ENCODE peak calls at places on chromosome 2, in five cellular contexts. O, T, L, I and U are unnamed samples.

GRCh38 chr2:85413592-85414421 is 3.6 kb upstream of the CAPG start:
- DNase-seq in O (no peak), T (no peak), L (no peak), I (no peak), U (no peak)

GRCh38 chr2:218063541-218064295 is 5.3 kb upstream of the RUFY4 start:
- DNase-seq in O (no peak), T (no peak), L (no peak), I (no peak), U (peak; percentile 60)

GRCh38 chr2:68352651-68353386 is 12.3 kb upstream of the PLEK start:
- DNase-seq in O (no peak), T (no peak), L (no peak), I (no peak), U (no peak)

GRCh38 chr2:224958873-224959272 is 83.4 kb downstream of the DOCK10 start:
- DNase-seq in O (no peak), T (no peak), L (no peak), I (no peak), U (no peak)

GRCh38 chr2:240374085-240374907 is 61.2 kb upstream of the GPC1 start:
- DNase-seq in O (no peak), T (peak; percentile 13), L (peak; percentile 20), I (peak; percentile 40), U (no peak)

GRCh38 chr2:20025065-20025786 is 12.8 kb upstream of the MATN3 start:
- DNase-seq in O (no peak), T (no peak), L (no peak), I (no peak), U (no peak)

GRCh38 chr2:220670461-220670979 is 901.6 kb downstream of the EPHA4 start:
- DNase-seq in O (no peak), T (no peak), L (no peak), I (no peak), U (no peak)

GRCh38 chr2:187545238-187545751 is 8.9 kb downstream of the TFPI start:
- DNase-seq in O (no peak), T (no peak), L (no peak), I (no peak), U (no peak)

GRCh38 chr2:120539937-120540718 is 194.2 kb downstream of the INHBB start:
- DNase-seq in O (peak; percentile 46), T (no peak), L (peak; percentile 94), I (no peak), U (no peak)

GRCh38 chr2:222102746-222103349 is 195.9 kb downstream of the PAX3 start:
- DNase-seq in O (no peak), T (no peak), L (no peak), I (no peak), U (no peak)

GRCh38 chr2:112682101-112682500 is 36.4 kb downstream of the SLC20A1 start:
- DNase-seq in O (no peak), T (no peak), L (no peak), I (no peak), U (no peak)

GRCh38 chr2:189657867-189658266 is 3.4 kb upstream of the ASNSD1 start:
- DNase-seq in O (no peak), T (no peak), L (no peak), I (no peak), U (peak; percentile 47)

GRCh38 chr2:74481432-74481831 is 1.4 kb downstream of the CCDC142 start:
- DNase-seq in O (no peak), T (no peak), L (no peak), I (no peak), U (no peak)

GRCh38 chr2:47179325-47179724 is 24.2 kb upstream of the STPG4 start:
- DNase-seq in O (no peak), T (no peak), L (no peak), I (no peak), U (no peak)

GRCh38 chr2:88739985-88740600 is 48.6 kb downstream of the RPIA start:
- DNase-seq in O (peak; percentile 77), T (peak; percentile 60), L (peak; percentile 70), I (peak; percentile 67), U (peak; percentile 42)

GRCh38 chr2:130391058-130391871 is 35.4 kb downstream of the PTPN18 start:
- DNase-seq in O (peak; percentile 74), T (no peak), L (peak; percentile 55), I (no peak), U (no peak)

GRCh38 chr2:101830555-101830954 is 133.0 kb downstream of the MAP4K4 start:
- DNase-seq in O (no peak), T (no peak), L (no peak), I (no peak), U (no peak)

GRCh38 chr2:83115155-83115554 is 1343.9 kb downstream of the SUCLG1 start:
- DNase-seq in O (no peak), T (no peak), L (no peak), I (no peak), U (no peak)

GRCh38 chr2:240507060-240507777 is 50.6 kb downstream of the ANKMY1 start:
- DNase-seq in O (no peak), T (no peak), L (no peak), I (no peak), U (no peak)

GRCh38 chr2:234488913-234489451 is 7.9 kb downstream of the ARL4C start:
- DNase-seq in O (no peak), T (no peak), L (no peak), I (no peak), U (peak; percentile 51)

GRCh38 chr2:128638311-128638710 is 319.6 kb upstream of the HS6ST1 start:
- DNase-seq in O (no peak), T (no peak), L (no peak), I (peak; percentile 40), U (no peak)

GRCh38 chr2:66875941-66876462 is 441.1 kb downstream of the MEIS1 start:
- DNase-seq in O (no peak), T (no peak), L (no peak), I (no peak), U (no peak)

GRCh38 chr2:98915751-98916358 is 20.2 kb downstream of the CRACDL start:
- DNase-seq in O (no peak), T (no peak), L (no peak), I (no peak), U (no peak)

GRCh38 chr2:230619471-230619870 is 93.2 kb upstream of the CAB39 start:
- DNase-seq in O (no peak), T (no peak), L (no peak), I (no peak), U (no peak)

GRCh38 chr2:48249631-48250473 is 280.1 kb upstream of the STON1 start:
- DNase-seq in O (no peak), T (no peak), L (peak; percentile 89), I (no peak), U (no peak)

GRCh38 chr2:12708508-12709206 is 8.1 kb upstream of the TRIB2 start:
- DNase-seq in O (no peak), T (no peak), L (no peak), I (no peak), U (no peak)

GRCh38 chr2:22037274-22037673 is 913.5 kb downstream of the TDRD15 start:
- DNase-seq in O (no peak), T (no peak), L (no peak), I (no peak), U (no peak)

GRCh38 chr2:216735086-216735485 is 39.7 kb upstream of the IGFBP5 start:
- DNase-seq in O (no peak), T (no peak), L (no peak), I (no peak), U (no peak)

GRCh38 chr2:222769446-222769845 is 91.4 kb upstream of the ACSL3 start:
- DNase-seq in O (no peak), T (no peak), L (no peak), I (no peak), U (no peak)

GRCh38 chr2:95043300-95043786 is 17.8 kb downstream of the MAL start:
- DNase-seq in O (no peak), T (no peak), L (no peak), I (no peak), U (peak; percentile 75)

GRCh38 chr2:209431701-209432100 is 7.9 kb downstream of the MAP2 start:
- DNase-seq in O (no peak), T (no peak), L (no peak), I (no peak), U (no peak)

GRCh38 chr2:65204461-65205230 is 23.0 kb upstream of the ACTR2 start:
- DNase-seq in O (no peak), T (no peak), L (no peak), I (no peak), U (no peak)
- TF ChIP-seq SUZ12 in O (no peak), T (no peak), L (no peak), I (no peak), U (no peak)

DNA sequence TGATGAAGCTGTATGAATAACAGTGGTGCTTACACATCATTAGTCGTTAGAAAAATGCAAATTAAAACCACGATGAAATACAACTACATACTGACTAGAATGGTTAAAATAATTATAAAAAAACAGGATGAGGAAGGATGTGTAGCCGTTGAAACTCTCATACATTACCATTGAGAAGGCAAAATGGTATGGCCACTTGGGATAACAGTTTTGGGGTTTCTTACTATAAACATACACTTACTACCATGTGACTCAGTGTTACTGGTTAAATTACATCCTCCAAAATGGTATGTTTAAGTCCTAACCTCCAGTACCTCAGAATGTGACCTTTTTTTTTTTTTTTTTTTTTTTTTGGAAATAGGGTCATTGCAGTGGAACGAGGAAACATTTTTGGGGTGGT is 58.4 kb downstream of the UBE2E3 start:
- DNase-seq in O (no peak), T (no peak), L (no peak), I (no peak), U (no peak)
- TF ChIP-seq SUZ12 in O (no peak), T (no peak), L (no peak), I (no peak), U (no peak)

GRCh38 chr2:153487993-153488562 is 9.5 kb upstream of the RPRM start:
- DNase-seq in O (no peak), T (no peak), L (no peak), I (no peak), U (no peak)

GRCh38 chr2:153487482-153487881 is 8.9 kb upstream of the RPRM start:
- DNase-seq in O (no peak), T (no peak), L (no peak), I (no peak), U (no peak)
- TF ChIP-seq SUZ12 in O (no peak), T (no peak), L (no peak), I (no peak), U (no peak)

DNA sequence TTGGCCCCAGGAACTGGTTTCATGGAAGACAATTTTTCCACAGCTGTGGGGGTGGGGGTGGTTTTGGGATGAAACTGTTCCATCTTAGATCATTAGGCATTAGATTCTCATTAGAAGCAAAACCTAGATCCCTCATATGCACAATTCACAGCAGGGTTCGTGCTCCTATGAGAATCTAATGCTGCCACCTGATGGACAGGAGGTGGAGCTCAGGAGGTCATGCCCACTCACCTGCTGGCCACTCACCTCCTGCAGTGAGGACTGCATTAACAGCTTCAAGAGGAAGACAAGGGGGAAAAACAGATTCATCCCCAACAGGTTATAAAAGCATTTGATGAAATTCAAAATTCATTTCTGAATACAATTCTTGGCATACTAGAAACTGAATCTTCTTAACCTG is 38.5 kb downstream of the THAP4 start:
- DNase-seq in O (no peak), T (no peak), L (peak; percentile 45), I (no peak), U (no peak)
- TF ChIP-seq SUZ12 in O (no peak), T (no peak), L (no peak), I (no peak), U (no peak)